ENCODE peak calls at places on chromosomes 11 and 22, in six cellular contexts. A is activated effector memory CD4-positive, alpha-beta T cell treated with anti-CD3 and anti-CD28 coated beads, Interleukin-2, amount 50 U/mL, for 16 hours; D is EL; H is left ventricle myocardium superior; T is HT1080; B is pons. O is an unnamed sample.

GRCh38 chr11:79397252-79397651 is 43.6 kb downstream of the TENM4 start:
- DNase-seq in A (no peak), D (peak), H (no peak), T (peak), B (no peak), O (no peak)

GRCh38 chr11:99932684-99933083 is 754.4 kb upstream of the ARHGAP42 start:
- DNase-seq in A (no peak), D (no peak), H (no peak), T (no peak), B (no peak), O (no peak)

GRCh38 chr22:32706149-32706548 is 95.4 kb upstream of the TIMP3 start:
- DNase-seq in A (no peak), D (no peak), H (no peak), T (no peak), B (no peak), O (no peak)

GRCh38 chr22:25120093-25120561 is 79.5 kb upstream of the CRYBB3 start:
- DNase-seq in A (no peak), D (no peak), H (no peak), T (peak), B (peak), O (no peak)

GRCh38 chr11:77191429-77191822 is 63.4 kb downstream of the MYO7A start:
- DNase-seq in A (no peak), D (no peak), H (peak), T (no peak), B (no peak), O (no peak)

GRCh38 chr11:12168114-12168513 is 57.7 kb downstream of the MICAL2 start:
- DNase-seq in A (no peak), D (no peak), H (no peak), T (no peak), B (no peak), O (no peak)

GRCh38 chr11:77249427-77249826 is 52.1 kb downstream of the GDPD4 start:
- DNase-seq in A (no peak), D (peak), H (no peak), T (peak), B (no peak), O (no peak)

GRCh38 chr22:34881453-34881852 is 184.5 kb upstream of the ISX start:
- DNase-seq in A (no peak), D (no peak), H (no peak), T (no peak), B (no peak), O (no peak)

GRCh38 chr11:617248-617911 is 1.6 kb upstream of the IRF7 start:
- DNase-seq in A (no peak), D (no peak), H (peak), T (no peak), B (no peak), O (no peak)

GRCh38 chr11:122872046-122872445 is 10.5 kb upstream of the JHY start:
- DNase-seq in A (no peak), D (no peak), H (no peak), T (no peak), B (no peak), O (no peak)

GRCh38 chr11:35324981-35325380 is 94.4 kb downstream of the SLC1A2 start:
- DNase-seq in A (no peak), D (peak), H (no peak), T (peak), B (no peak), O (no peak)

GRCh38 chr22:21606775-21607174 is 23.0 kb downstream of the YDJC start:
- DNase-seq in A (no peak), D (peak), H (no peak), T (no peak), B (no peak), O (no peak)

GRCh38 chr11:12800032-12800671 is 125.9 kb downstream of the TEAD1 start:
- DNase-seq in A (no peak), D (peak), H (no peak), T (peak), B (no peak), O (no peak)

GRCh38 chr11:1195690-1196515 is 27.0 kb upstream of the MUC5B start:
- DNase-seq in A (peak), D (no peak), H (peak), T (no peak), B (no peak), O (peak)

GRCh38 chr11:1515082-1516060 is 28.8 kb upstream of the MOB2 start:
- DNase-seq in A (peak), D (peak), H (peak), T (peak), B (peak), O (peak)

GRCh38 chr11:95641506-95641905 is 148.1 kb downstream of the FAM76B start:
- DNase-seq in A (peak), D (no peak), H (no peak), T (peak), B (peak), O (no peak)

GRCh38 chr22:44521326-44521725 is 23.3 kb upstream of the RTL6 start:
- DNase-seq in A (peak), D (no peak), H (no peak), T (no peak), B (no peak), O (no peak)

GRCh38 chr22:29109853-29110252 is 37.0 kb downstream of the KREMEN1 start:
- DNase-seq in A (no peak), D (no peak), H (no peak), T (no peak), B (no peak), O (no peak)

GRCh38 chr11:127114035-127114434 is 113.5 kb upstream of the KIRREL3 start:
- DNase-seq in A (no peak), D (no peak), H (no peak), T (no peak), B (no peak), O (no peak)

GRCh38 chr11:2462986-2463765 is 18.4 kb downstream of the KCNQ1 start:
- DNase-seq in A (peak), D (no peak), H (peak), T (no peak), B (no peak), O (peak)

GRCh38 chr11:106178361-106178760 is 100.9 kb downstream of the AASDHPPT start:
- DNase-seq in A (no peak), D (no peak), H (no peak), T (no peak), B (no peak), O (no peak)

GRCh38 chr11:33272338-33273107 is 15.3 kb downstream of the HIPK3 start:
- DNase-seq in A (no peak), D (no peak), H (no peak), T (no peak), B (no peak), O (no peak)

GRCh38 chr11:65323813-65324212 is 9.1 kb downstream of the CDC42EP2 start:
- DNase-seq in A (no peak), D (no peak), H (no peak), T (no peak), B (no peak), O (no peak)